ENCODE peak calls at places on chromosome 13, in eight cellular contexts. V, A, F, D, J, W, X and P are unnamed samples.
A peak's percentile ranks its signal among the peaks of the same experiment; 100 is the strongest.

GRCh38 chr13:98471895-98472294 is 105.0 kb downstream of the STK24 start:
- DNase-seq in V (no peak), A (no peak), F (no peak), D (no peak), J (no peak), W (no peak), X (no peak), P (no peak)

GRCh38 chr13:36888645-36889044 is 31.4 kb downstream of the SMAD9 start:
- DNase-seq in V (no peak), A (no peak), F (no peak), D (no peak), J (no peak), W (no peak), X (no peak), P (no peak)

GRCh38 chr13:26486550-26486949 is 70.9 kb upstream of the WASF3 start:
- DNase-seq in V (no peak), A (no peak), F (no peak), D (no peak), J (no peak), W (no peak), X (no peak), P (no peak)

GRCh38 chr13:44872751-44873150 is 116.5 kb downstream of the NUFIP1 start:
- DNase-seq in V (peak; percentile 27), A (no peak), F (no peak), D (no peak), J (no peak), W (no peak), X (no peak), P (no peak)

GRCh38 chr13:92807343-92807742 is 419.3 kb upstream of the GPC6 start:
- DNase-seq in V (no peak), A (no peak), F (no peak), D (no peak), J (no peak), W (no peak), X (no peak), P (peak; percentile 26)

GRCh38 chr13:27510082-27510481 is 59.7 kb upstream of the MTIF3 start:
- DNase-seq in V (no peak), A (no peak), F (no peak), D (no peak), J (no peak), W (no peak), X (no peak), P (no peak)

GRCh38 chr13:40370662-40371061 is 295.8 kb downstream of the FOXO1 start:
- DNase-seq in V (no peak), A (no peak), F (no peak), D (no peak), J (no peak), W (no peak), X (no peak), P (no peak)

GRCh38 chr13:99859178-99860177 is 112.1 kb downstream of the ZIC5 start:
- DNase-seq in V (peak; percentile 2), A (no peak), F (no peak), D (no peak), J (no peak), W (peak; percentile 36), X (peak; percentile 89), P (no peak)

GRCh38 chr13:27054760-27055159 is 116.9 kb downstream of the USP12 start:
- DNase-seq in V (no peak), A (no peak), F (no peak), D (no peak), J (no peak), W (no peak), X (no peak), P (no peak)

GRCh38 chr13:111115051-111115840 is at the start of gene ARHGEF7:
- DNase-seq in V (peak; percentile 24), A (no peak), F (peak; percentile 46), D (no peak), J (no peak), W (peak; percentile 28), X (no peak), P (no peak)

GRCh38 chr13:77460195-77460594 is 75.3 kb upstream of the SCEL start:
- DNase-seq in V (no peak), A (no peak), F (no peak), D (no peak), J (no peak), W (no peak), X (no peak), P (no peak)

GRCh38 chr13:52348983-52349780 is 56.8 kb downstream of the THSD1 start:
- DNase-seq in V (peak; percentile 41), A (no peak), F (no peak), D (peak; percentile 92), J (no peak), W (no peak), X (no peak), P (peak; percentile 85)

GRCh38 chr13:97342936-97343335 is 91.0 kb upstream of the RAP2A start:
- DNase-seq in V (no peak), A (no peak), F (no peak), D (no peak), J (no peak), W (no peak), X (no peak), P (no peak)

GRCh38 chr13:77370888-77371287 is 44.0 kb upstream of the MYCBP2 start:
- DNase-seq in V (no peak), A (no peak), F (no peak), D (no peak), J (no peak), W (no peak), X (no peak), P (no peak)

GRCh38 chr13:29939158-29939557 is 88.7 kb upstream of the UBL3 start:
- DNase-seq in V (no peak), A (no peak), F (no peak), D (no peak), J (no peak), W (no peak), X (no peak), P (no peak)

GRCh38 chr13:98658131-98658530 is 81.2 kb upstream of the STK24 start:
- DNase-seq in V (no peak), A (no peak), F (no peak), D (no peak), J (no peak), W (no peak), X (no peak), P (no peak)

GRCh38 chr13:27487776-27488175 is 37.4 kb upstream of the MTIF3 start:
- DNase-seq in V (no peak), A (no peak), F (no peak), D (no peak), J (no peak), W (no peak), X (no peak), P (no peak)

GRCh38 chr13:48233886-48234488 is 981 bp downstream of the ITM2B start:
- DNase-seq in V (no peak), A (no peak), F (no peak), D (no peak), J (no peak), W (no peak), X (no peak), P (peak; percentile 61)

GRCh38 chr13:70505809-70506208 is 397.6 kb upstream of the KLHL1 start:
- DNase-seq in V (no peak), A (no peak), F (no peak), D (no peak), J (no peak), W (no peak), X (no peak), P (no peak)

GRCh38 chr13:46295531-46296464 is 84.1 kb downstream of the LRRC63 start:
- DNase-seq in V (peak; percentile 42), A (peak; percentile 45), F (no peak), D (peak; percentile 61), J (no peak), W (peak; percentile 76), X (peak; percentile 78), P (peak; percentile 83)